ENCODE peak calls at places on chromosomes 5 and 9, in four cellular contexts. One of them, this sample, is unnamed.

GRCh38 chr5:106292654-106293053 is 1378.1 kb downstream of the EFNA5 start:
- DNase-seq in IMR-90: peak; percentile 84
- DNase-seq in K562: no peak
- DNase-seq in HepG2: no peak
- DNase-seq in this sample: no peak

GRCh38 chr5:172168311-172168710 is 19.7 kb downstream of the STK10 start:
- DNase-seq in IMR-90: no peak
- DNase-seq in K562: no peak
- DNase-seq in HepG2: no peak
- DNase-seq in this sample: no peak

GRCh38 chr5:154756203-154756870 is 1.2 kb downstream of the LARP1 start:
- DNase-seq in IMR-90: no peak
- DNase-seq in K562: peak; percentile 81
- DNase-seq in HepG2: no peak
- DNase-seq in this sample: no peak

GRCh38 chr5:90982576-90982975 is 400.5 kb downstream of the ARRDC3 start:
- DNase-seq in IMR-90: no peak
- DNase-seq in K562: peak; percentile 66
- DNase-seq in HepG2: no peak
- DNase-seq in this sample: peak; percentile 87

GRCh38 chr5:168104811-168105481 is 186.5 kb upstream of the WWC1 start:
- DNase-seq in IMR-90: no peak
- DNase-seq in K562: peak; percentile 29
- DNase-seq in HepG2: no peak
- DNase-seq in this sample: no peak

GRCh38 chr5:94240616-94241287 is 377.7 kb downstream of the KIAA0825 start:
- DNase-seq in IMR-90: peak; percentile 38
- DNase-seq in K562: no peak
- DNase-seq in HepG2: no peak
- DNase-seq in this sample: no peak

GRCh38 chr9:21455320-21455719 is 15.1 kb downstream of the IFNA1 start:
- DNase-seq in IMR-90: peak; percentile 25
- DNase-seq in K562: no peak
- DNase-seq in HepG2: peak; percentile 17
- DNase-seq in this sample: peak; percentile 12

GRCh38 chr9:20236676-20237075 is 385.6 kb downstream of the MLLT3 start:
- DNase-seq in IMR-90: no peak
- DNase-seq in K562: no peak
- DNase-seq in HepG2: peak; percentile 32
- DNase-seq in this sample: no peak

GRCh38 chr9:93066978-93067603 is 8.6 kb downstream of the SUSD3 start:
- DNase-seq in IMR-90: no peak
- DNase-seq in K562: no peak
- DNase-seq in HepG2: no peak
- DNase-seq in this sample: no peak

GRCh38 chr9:120235081-120235480 is 344.9 kb downstream of the CDK5RAP2 start:
- DNase-seq in IMR-90: no peak
- DNase-seq in K562: no peak
- DNase-seq in HepG2: no peak
- DNase-seq in this sample: no peak

DNA sequence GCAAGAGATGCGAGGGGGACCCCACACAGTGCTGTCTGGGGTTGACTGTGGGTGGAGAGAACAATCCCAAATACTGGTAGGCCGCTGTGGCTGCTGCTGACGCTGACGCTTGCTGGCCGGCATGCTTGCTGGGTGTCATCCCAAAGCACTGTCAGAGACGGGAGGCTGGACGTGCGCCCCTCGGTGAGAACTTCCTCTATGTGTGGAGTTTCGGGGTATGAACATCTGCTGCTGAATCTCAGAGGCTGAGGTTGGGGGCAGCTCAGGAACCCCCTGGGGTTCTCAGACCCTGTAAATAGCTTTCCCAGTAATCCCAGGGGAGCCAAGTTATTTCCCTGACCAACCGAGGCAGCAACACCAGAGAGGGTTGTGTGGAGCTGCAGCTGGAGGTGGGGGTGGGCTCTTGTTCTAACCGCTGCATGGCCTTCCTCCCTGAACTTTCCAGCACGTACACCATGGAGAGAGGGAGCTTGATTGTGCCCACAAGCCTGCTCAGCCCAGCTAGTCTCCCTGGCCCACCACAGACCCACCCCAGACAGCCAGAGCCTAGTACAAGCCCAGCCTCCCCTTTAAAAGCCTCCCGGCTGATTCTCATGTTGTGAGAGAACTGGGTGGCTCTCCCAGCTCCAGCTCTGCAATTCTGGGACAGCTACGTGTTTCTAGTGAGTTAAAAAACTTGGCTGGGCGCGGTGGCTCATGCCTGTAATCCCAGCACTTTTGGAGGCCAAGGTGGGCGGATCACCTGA is 21.8 kb upstream of the SLC12A7 start:
- DNase-seq in IMR-90: no peak
- DNase-seq in K562: no peak
- DNase-seq in HepG2: no peak
- DNase-seq in this sample: no peak
- H3K4me3 ChIP-seq in IMR-90: no peak overlapping the region
- H3K4me3 ChIP-seq in K562: no peak overlapping the region
- H3K4me3 ChIP-seq in HepG2: no peak overlapping the region
- H3K4me3 ChIP-seq in this sample: no peak overlapping the region

GRCh38 chr5:139410886-139411835 is 7.3 kb upstream of the SPATA24 start:
- DNase-seq in IMR-90: no peak
- DNase-seq in K562: no peak
- DNase-seq in HepG2: no peak
- DNase-seq in this sample: no peak
- TF ChIP-seq MAZ in IMR-90: no peak
- TF ChIP-seq MAZ in K562: no peak
- TF ChIP-seq MAZ in HepG2: no peak
- TF ChIP-seq MAZ in this sample: no peak

GRCh38 chr5:76402880-76403712 is at the start of gene IQGAP2:
- DNase-seq in IMR-90: peak; percentile 34
- DNase-seq in K562: peak; percentile 90
- DNase-seq in HepG2: peak; percentile 50
- DNase-seq in this sample: peak; percentile 74

GRCh38 chr5:76403713-76403962 is 553 bp downstream of the IQGAP2 start:
- DNase-seq in IMR-90: no peak
- DNase-seq in K562: no peak
- DNase-seq in HepG2: no peak
- DNase-seq in this sample: peak; percentile 42

GRCh38 chr5:76402251-76402879 is 720 bp upstream of the IQGAP2 start:
- DNase-seq in IMR-90: no peak
- DNase-seq in K562: peak; percentile 94
- DNase-seq in HepG2: peak; percentile 58
- DNase-seq in this sample: peak; percentile 21

GRCh38 chr5:76403963-76404693 is 1.0 kb downstream of the IQGAP2 start:
- DNase-seq in IMR-90: no peak
- DNase-seq in K562: peak; percentile 67
- DNase-seq in HepG2: peak; percentile 96
- DNase-seq in this sample: peak; percentile 25

DNA sequence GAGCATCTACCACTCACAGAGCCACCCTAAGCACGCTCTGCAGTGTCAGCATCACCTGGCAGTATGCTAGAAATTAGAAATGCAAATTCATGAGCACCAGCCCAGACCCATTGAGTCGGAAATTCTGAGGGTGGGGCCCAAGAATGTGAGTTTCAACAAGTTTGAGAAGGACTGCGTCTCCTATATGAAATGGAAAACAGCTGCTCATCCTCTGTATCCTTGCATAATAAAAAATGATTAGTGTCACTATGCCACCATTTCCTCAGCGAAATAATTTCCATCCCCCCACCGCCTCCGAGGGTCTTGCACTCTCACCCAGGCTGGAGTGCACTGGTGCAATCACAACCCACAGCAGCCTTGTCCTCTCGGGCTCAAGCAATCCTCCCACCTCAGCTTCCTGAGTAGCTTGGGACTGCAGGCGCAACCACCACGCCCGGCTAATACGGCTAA is 1.3 kb upstream of the IQGAP2 start:
- DNase-seq in IMR-90: no peak
- DNase-seq in K562: no peak
- DNase-seq in HepG2: no peak
- DNase-seq in this sample: no peak
- H3K4me3 ChIP-seq in IMR-90: no peak overlapping the region
- H3K4me3 ChIP-seq in K562: peak overlapping the region; percentile 72
- H3K4me3 ChIP-seq in HepG2: peak overlapping the region; percentile 64
- H3K4me3 ChIP-seq in this sample: peak overlapping the region; percentile 70

GRCh38 chr9:80665479-80665878 is 1023.9 kb downstream of the TLE1 start:
- DNase-seq in IMR-90: no peak
- DNase-seq in K562: no peak
- DNase-seq in HepG2: no peak
- DNase-seq in this sample: no peak

DNA sequence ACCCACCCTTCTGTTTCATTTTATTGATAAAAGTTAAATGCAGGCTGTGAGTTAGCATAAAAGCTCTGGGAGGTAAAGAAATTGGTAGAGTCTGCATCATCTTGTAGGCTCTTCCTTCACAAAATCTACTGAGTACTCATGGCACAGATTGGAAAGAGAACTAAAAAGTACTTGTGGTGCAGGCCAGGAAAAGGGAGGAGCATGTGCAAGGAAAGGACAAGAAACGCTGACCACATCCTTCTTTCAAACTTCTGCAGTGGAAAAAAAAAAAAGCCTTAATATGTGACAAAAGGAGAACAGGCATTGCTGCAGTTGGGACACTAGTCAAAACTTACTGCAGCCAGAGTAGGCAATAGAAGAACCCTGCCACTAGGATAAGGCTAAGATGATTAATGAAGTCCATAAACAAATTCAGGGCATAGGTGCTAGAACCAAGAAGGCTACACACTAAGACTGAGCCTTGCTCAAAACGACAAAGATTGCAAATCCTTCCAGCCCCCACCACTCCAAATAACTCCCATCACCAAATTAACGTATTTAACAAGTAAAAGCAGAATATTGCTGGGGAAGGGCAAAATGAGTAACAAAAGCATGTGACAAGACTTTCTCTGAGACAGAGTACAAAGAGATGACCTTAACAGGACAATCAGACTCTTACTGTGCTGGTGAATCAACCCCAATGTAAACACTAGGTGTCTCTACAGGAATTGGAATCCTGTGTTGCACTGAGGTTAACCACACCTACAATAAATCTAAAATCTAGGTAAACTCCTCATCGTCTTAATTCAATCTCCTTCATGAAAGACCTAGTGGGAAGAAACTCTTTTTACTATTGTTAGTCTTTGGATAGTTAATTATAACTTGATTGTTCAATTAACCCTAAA is 1024.8 kb downstream of the TLE1 start:
- DNase-seq in IMR-90: peak; percentile 21
- DNase-seq in K562: no peak
- DNase-seq in HepG2: no peak
- DNase-seq in this sample: peak; percentile 10
- TF ChIP-seq MAZ in IMR-90: no peak
- TF ChIP-seq MAZ in K562: no peak
- TF ChIP-seq MAZ in HepG2: no peak
- TF ChIP-seq MAZ in this sample: no peak

GRCh38 chr9:18237776-18238175 is 236.2 kb upstream of the ADAMTSL1 start:
- DNase-seq in IMR-90: no peak
- DNase-seq in K562: no peak
- DNase-seq in HepG2: no peak
- DNase-seq in this sample: no peak
- H3K4me3 ChIP-seq in IMR-90: no peak overlapping the region
- H3K4me3 ChIP-seq in K562: no peak overlapping the region
- H3K4me3 ChIP-seq in HepG2: no peak overlapping the region
- H3K4me3 ChIP-seq in this sample: no peak overlapping the region

DNA sequence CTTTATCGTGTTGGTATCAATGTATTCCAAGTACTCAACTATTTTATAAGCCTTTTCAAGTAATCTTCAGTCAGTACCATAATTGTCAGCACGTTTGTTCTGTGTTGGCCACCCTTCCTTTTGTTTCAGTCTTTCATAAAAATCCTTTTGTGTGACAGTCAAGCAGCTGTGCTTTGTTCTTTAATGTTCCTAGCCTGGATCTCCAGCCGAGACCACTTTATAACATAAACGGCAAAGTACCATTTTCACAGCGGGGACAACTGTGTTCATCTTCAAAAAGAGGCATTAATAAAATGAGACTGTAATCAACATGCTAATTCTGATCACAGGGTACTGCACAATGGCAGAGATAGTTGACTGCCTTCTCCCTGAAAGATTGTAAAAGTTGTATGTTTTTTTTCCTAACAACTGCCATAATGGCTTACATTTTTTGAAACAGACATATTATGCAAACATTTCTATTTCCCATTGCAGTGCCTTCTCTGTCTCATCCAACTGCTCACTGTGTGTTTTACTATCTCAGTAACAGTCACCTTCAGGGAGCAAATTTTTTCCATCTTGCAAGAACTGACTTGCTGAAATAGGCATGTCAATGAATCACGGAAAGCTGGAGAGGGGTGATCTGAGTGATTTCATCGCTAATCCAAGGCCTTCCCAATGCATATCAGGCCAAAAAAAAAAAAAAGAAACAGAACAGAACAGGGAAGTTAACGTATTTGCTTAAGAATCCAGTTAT is 828.5 kb upstream of the DMAC1 start:
- DNase-seq in IMR-90: no peak
- DNase-seq in K562: no peak
- DNase-seq in HepG2: no peak
- DNase-seq in this sample: no peak
- TF ChIP-seq MAZ in IMR-90: no peak
- TF ChIP-seq MAZ in K562: no peak
- TF ChIP-seq MAZ in HepG2: no peak
- TF ChIP-seq MAZ in this sample: no peak

GRCh38 chr5:37575541-37576489 is 196.7 kb downstream of the WDR70 start:
- DNase-seq in IMR-90: no peak
- DNase-seq in K562: peak; percentile 86
- DNase-seq in HepG2: peak; percentile 3
- DNase-seq in this sample: no peak
- H3K4me3 ChIP-seq in IMR-90: no peak overlapping the region
- H3K4me3 ChIP-seq in K562: no peak overlapping the region
- H3K4me3 ChIP-seq in HepG2: no peak overlapping the region
- H3K4me3 ChIP-seq in this sample: no peak overlapping the region

DNA sequence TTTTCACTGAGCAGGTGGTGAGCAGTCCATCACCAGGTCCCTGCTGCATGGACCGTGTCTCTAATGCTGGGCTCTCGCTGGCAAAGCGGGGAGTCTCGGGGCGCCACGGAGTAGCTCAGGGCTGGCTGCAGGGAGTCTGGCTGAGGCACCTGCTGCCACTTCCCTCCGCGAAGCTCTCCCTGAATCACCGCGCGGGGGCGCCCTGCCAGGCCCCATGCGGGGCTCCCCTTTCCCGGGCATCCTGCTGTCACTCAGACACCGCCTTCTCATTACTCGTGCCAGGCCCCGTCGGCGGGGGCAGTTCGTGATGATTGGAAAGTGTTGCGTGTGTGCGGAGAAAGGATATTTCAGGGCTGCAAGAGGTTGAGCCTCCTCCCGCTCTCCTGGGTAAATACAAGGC is 335.8 kb downstream of the IRX2 start:
- DNase-seq in IMR-90: no peak
- DNase-seq in K562: peak; percentile 42
- DNase-seq in HepG2: no peak
- DNase-seq in this sample: no peak
- TF ChIP-seq MAZ in IMR-90: no peak
- TF ChIP-seq MAZ in K562: peak; percentile 18
- TF ChIP-seq MAZ in HepG2: no peak
- TF ChIP-seq MAZ in this sample: no peak

This sample was measured in A549.